ENCODE peak calls at places on chromosome 19, in six cellular contexts. Z, N, F, T, L and I are unnamed samples. For H3K36me3, the result is how much of the 10 kb centered on the place peaks cover.

GRCh38 chr19:20279516-20279915 is 112.5 kb downstream of the ZNF486 start:
- DNase-seq in L (no peak), N (no peak), Z (no peak), F (no peak), T (no peak), I (no peak)

GRCh38 chr19:2782357-2782935 is 627 bp downstream of the SGTA start:
- DNase-seq in L (no peak), Z (peak), T (no peak), F (no peak), N (no peak), I (no peak)

GRCh38 chr19:43776285-43776684 is 4.5 kb downstream of the KCNN4 start:
- DNase-seq in T (peak), N (no peak), L (no peak), Z (no peak), F (no peak), I (no peak)

GRCh38 chr19:19782783-19783182 is 38.8 kb downstream of the ZNF506 start:
- DNase-seq in Z (no peak), T (no peak), L (no peak), F (no peak), N (no peak), I (no peak)

GRCh38 chr19:15173746-15174404 is 26.9 kb downstream of the NOTCH3 start:
- DNase-seq in T (no peak), Z (no peak), N (no peak), F (no peak), L (no peak), I (no peak)

GRCh38 chr19:3218037-3218661 is 6.3 kb upstream of the CELF5 start:
- DNase-seq in Z (no peak), F (no peak), N (no peak), L (no peak), T (no peak), I (no peak)

GRCh38 chr19:10678813-10679212 is 22.4 kb upstream of the QTRT1 start:
- DNase-seq in L (no peak), N (no peak), F (no peak), Z (no peak), T (no peak), I (no peak)

GRCh38 chr19:32166238-32166637 is 179.2 kb upstream of the ZNF507 start:
- DNase-seq in T (no peak), F (peak), Z (no peak), N (no peak), L (no peak), I (no peak)

GRCh38 chr19:58440556-58440955 is 603 bp upstream of the ZNF132 start:
- DNase-seq in L (no peak), F (no peak), T (no peak), N (no peak), Z (no peak), I (no peak)

GRCh38 chr19:55649579-55650557 is 1.9 kb downstream of the CCDC106 start:
- DNase-seq in Z (no peak), T (no peak), L (no peak), F (no peak), N (no peak), I (no peak)

GRCh38 chr19:29745253-29745652 is 30.2 kb upstream of the C19orf12 start:
- DNase-seq in L (no peak), T (no peak), Z (no peak), N (no peak), F (no peak), I (no peak)

GRCh38 chr19:10694706-10695105 is 6.5 kb upstream of the QTRT1 start:
- DNase-seq in N (no peak), F (no peak), T (no peak), L (no peak), Z (no peak), I (no peak)

GRCh38 chr19:11437955-11438354 is 2.5 kb downstream of the PRKCSH start:
- DNase-seq in N (no peak), F (no peak), Z (peak), L (no peak), T (no peak), I (no peak)

GRCh38 chr19:50921391-50922315 is 10.5 kb upstream of the KLK4 start:
- DNase-seq in N (no peak), Z (no peak), L (no peak), F (peak), T (no peak), I (no peak)

GRCh38 chr19:35055715-35056179 is 14.2 kb downstream of the HPN start:
- DNase-seq in Z (no peak), F (no peak), T (no peak), N (no peak), L (no peak), I (no peak)

GRCh38 chr19:43570174-43570791 is 5.0 kb downstream of the XRCC1 start:
- DNase-seq in T (no peak), N (no peak), Z (no peak), L (no peak), F (no peak), I (no peak)

GRCh38 chr19:48560095-48560530 is 8.1 kb downstream of the SULT2B1 start:
- DNase-seq in Z (no peak), F (no peak), N (no peak), T (no peak), L (no peak), I (no peak)

GRCh38 chr19:55479045-55479444 is 2.6 kb downstream of the ZNF628 start:
- DNase-seq in T (no peak), Z (no peak), F (no peak), N (no peak), L (no peak), I (no peak)

GRCh38 chr19:572891-573825 is 762 bp downstream of the BSG start:
- DNase-seq in F (peak), N (peak), T (peak), L (peak), Z (peak), I (peak)

GRCh38 chr19:43668406-43669158 is 1.4 kb downstream of the PLAUR start:
- DNase-seq in N (peak), Z (peak), F (peak), T (peak), L (peak), I (peak)

GRCh38 chr19:55117063-55117635 is 288 bp downstream of the PPP1R12C start:
- DNase-seq in T (no peak), Z (peak), F (no peak), L (peak), N (no peak), I (no peak)

GRCh38 chr19:42277821-42278809 is 9.1 kb downstream of the CIC start:
- DNase-seq in L (peak), N (no peak), F (peak), Z (no peak), T (no peak), I (no peak)

GRCh38 chr19:46924874-46925547 is 64.2 kb downstream of the ARHGAP35 start:
- DNase-seq in F (no peak), N (no peak), T (no peak), L (peak), Z (peak), I (no peak)

GRCh38 chr19:39970424-39970673 is 616 bp upstream of the PSMC4 start:
- DNase-seq in Z (no peak), T (no peak), N (no peak), L (no peak), F (no peak), I (no peak)

GRCh38 chr19:48418317-48419064 is 25.0 kb downstream of the GRIN2D start:
- DNase-seq in T (no peak), F (no peak), Z (no peak), N (no peak), L (no peak), I (no peak)

GRCh38 chr19:5889288-5889971 is 14.2 kb downstream of the NDUFA11 start:
- DNase-seq in L (no peak), F (peak), T (no peak), Z (no peak), N (no peak), I (no peak)

GRCh38 chr19:2053601-2054389 is 2.8 kb upstream of the MKNK2 start:
- DNase-seq in F (no peak), T (no peak), N (peak), L (peak), Z (peak), I (peak)

GRCh38 chr19:9531933-9532332 is 6.5 kb downstream of the ZNF426 start:
- DNase-seq in L (no peak), F (no peak), Z (no peak), T (no peak), N (no peak), I (no peak)

GRCh38 chr19:3697671-3698385 is 2.4 kb downstream of the PIP5K1C start:
- DNase-seq in N (no peak), Z (no peak), F (no peak), T (no peak), L (no peak), I (no peak)

GRCh38 chr19:48777139-48777538 is 21.8 kb downstream of the FGF21 start:
- DNase-seq in T (no peak), F (no peak), N (no peak), L (no peak), Z (no peak), I (no peak)

GRCh38 chr19:34075661-34076091 is 96.6 kb upstream of the LSM14A start:
- DNase-seq in N (no peak), Z (no peak), T (no peak), F (no peak), L (no peak), I (no peak)

DNA sequence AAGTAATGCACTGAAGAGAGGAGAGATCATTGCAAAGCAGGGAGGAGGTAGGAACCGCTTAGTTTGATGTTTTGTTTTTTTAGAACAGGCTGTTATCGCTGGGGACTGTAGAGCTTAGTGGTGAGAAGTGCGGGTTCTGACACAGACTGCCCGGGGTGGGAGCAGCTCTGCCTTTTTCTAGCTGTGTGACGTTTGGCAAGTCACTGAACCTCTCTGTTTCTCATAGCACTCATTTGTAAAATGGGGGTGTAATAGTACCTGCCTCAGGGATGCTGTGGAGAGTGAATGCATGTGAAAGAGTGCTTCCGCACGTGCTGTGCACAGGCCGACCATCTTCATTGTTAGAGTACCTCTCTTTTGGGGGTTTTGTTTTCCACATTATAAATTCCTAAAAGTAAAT is 19.3 kb downstream of the PRAM1 start:
- DNase-seq in L (no peak), Z (no peak), F (no peak), N (no peak), T (peak), I (no peak)
- H3K36me3 ChIP-seq in L (under half), Z (under half), F (half or more), N (half or more), T (half or more), I (half or more)

GRCh38 chr19:4707956-4708650 is 15.5 kb downstream of the DPP9 start:
- DNase-seq in Z (peak), T (no peak), L (no peak), N (peak), F (no peak), I (peak)

GRCh38 chr19:4712771-4713170 is 10.9 kb downstream of the DPP9 start:
- DNase-seq in N (peak), T (no peak), Z (no peak), L (no peak), F (no peak), I (no peak)

GRCh38 chr19:4711211-4711610 is 12.4 kb downstream of the DPP9 start:
- DNase-seq in Z (no peak), T (no peak), N (no peak), F (no peak), L (no peak), I (no peak)

GRCh38 chr19:4709440-4710280 is 14.0 kb downstream of the DPP9 start:
- DNase-seq in T (no peak), L (no peak), N (no peak), Z (no peak), F (no peak), I (peak)

DNA sequence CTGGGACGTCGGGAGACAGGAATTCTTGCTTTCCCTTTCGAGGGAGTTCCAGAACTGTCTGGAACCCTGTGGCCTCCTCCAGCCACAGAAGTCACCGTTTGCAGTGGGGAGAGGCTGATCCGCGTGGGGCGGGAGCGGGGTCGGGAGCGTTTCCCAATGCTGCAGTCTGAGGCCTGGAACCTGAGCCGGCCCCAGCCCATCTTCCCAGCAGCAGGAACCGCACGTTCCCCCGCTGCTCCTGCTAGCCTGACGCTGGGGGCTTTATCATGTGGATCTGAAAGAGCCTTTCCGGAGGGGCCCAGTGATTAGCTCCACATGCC is 13.4 kb downstream of the DPP9 start:
- DNase-seq in N (no peak), Z (no peak), L (no peak), F (no peak), T (no peak), I (no peak)
- H3K36me3 ChIP-seq in N (half or more), Z (under half), L (under half), F (under half), T (half or more), I (half or more)

DNA sequence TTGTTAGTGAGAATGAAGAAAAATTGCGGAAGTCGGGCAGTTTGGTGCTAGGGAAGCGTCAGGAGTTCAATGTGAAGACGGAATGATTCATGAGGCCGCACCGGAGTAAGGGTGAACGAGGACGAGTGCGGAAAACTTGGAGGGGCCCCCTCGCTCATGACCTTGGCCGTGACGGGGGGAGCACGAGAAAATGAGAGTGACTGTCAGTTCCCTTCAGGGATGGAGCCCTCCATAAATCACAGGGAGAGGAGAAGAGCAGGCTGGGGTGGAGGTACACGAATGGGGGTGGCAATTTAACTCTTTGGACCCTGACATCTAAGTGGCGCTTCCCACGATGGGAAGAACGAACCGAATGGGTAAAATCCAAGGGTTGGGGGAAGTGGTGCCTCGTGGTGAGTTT is 486.4 kb downstream of the TSHZ3 start:
- DNase-seq in F (no peak), Z (no peak), T (no peak), N (no peak), L (no peak), I (no peak)
- H3K36me3 ChIP-seq in F (under half), Z (under half), T (under half), N (under half), L (under half), I (under half)

DNA sequence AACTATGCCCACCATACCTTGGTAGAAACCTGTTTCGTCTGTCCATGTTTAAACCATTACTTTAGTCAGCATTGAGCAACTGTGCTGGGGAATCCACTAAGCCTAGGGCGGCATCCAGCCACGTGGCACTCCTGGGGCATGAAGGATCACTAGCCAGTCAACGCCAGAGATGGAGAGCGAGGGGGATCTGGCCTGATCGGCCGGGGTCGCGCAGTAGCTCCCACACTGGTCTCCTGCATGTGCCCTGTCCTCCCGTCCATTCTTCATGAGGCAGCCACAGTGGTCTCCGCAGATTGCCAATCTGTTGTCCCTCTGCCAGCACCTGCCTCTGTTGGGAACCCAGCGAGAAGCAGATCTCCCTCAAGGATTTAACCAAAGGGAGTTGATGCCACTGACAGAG is 109.4 kb downstream of the DPF1 start:
- DNase-seq in T (no peak), F (no peak), Z (no peak), L (no peak), N (no peak), I (no peak)
- H3K36me3 ChIP-seq in T (half or more), F (under half), Z (under half), L (under half), N (half or more), I (under half)

GRCh38 chr19:12580180-12580694 is 29.0 kb upstream of the ZNF564 start:
- DNase-seq in N (no peak), Z (no peak), T (no peak), L (no peak), F (no peak), I (no peak)
- H3K36me3 ChIP-seq in N (half or more), Z (under half), T (under half), L (under half), F (half or more), I (half or more)

GRCh38 chr19:18137242-18137641 is 15.7 kb upstream of the PIK3R2 start:
- DNase-seq in F (no peak), T (no peak), L (no peak), Z (no peak), N (no peak), I (no peak)
- H3K36me3 ChIP-seq in F (under half), T (half or more), L (under half), Z (under half), N (half or more), I (under half)